ENCODE peak calls at places on chromosomes 11 and 22, in seven cellular contexts. E is brain pericyte; C is stimulated activated CD4-positive, alpha-beta T cell treated with anti-CD3 and anti-CD28 coated beads, Interleukin-2, amount 100 ng/mL, for 48 hours; S is IMR-90; N is NCI-H82; F is heart right ventricle; W is fibroblast of villous mesenchyme. T is an unnamed sample.

GRCh38 chr11:124627546-124627945 is 4.9 kb downstream of the TBRG1 start:
- DNase-seq in E (no peak), S (no peak), F (no peak), C (no peak), W (no peak), N (no peak), T (no peak)

GRCh38 chr11:90135016-90135415 is 553 bp downstream of the NAALAD2 start:
- DNase-seq in E (no peak), F (no peak), W (peak; percentile 13), C (no peak), S (no peak), N (no peak), T (no peak)

GRCh38 chr22:50441428-50441993 is 33.3 kb downstream of the SBF1 start:
- DNase-seq in C (no peak), N (no peak), F (no peak), S (no peak), W (no peak), E (no peak), T (no peak)

GRCh38 chr22:48445113-48445827 is 1382.4 kb downstream of the BRD1 start:
- DNase-seq in W (no peak), E (no peak), S (no peak), N (no peak), F (no peak), C (no peak), T (no peak)

GRCh38 chr11:24509114-24509513 is 12.3 kb downstream of the LUZP2 start:
- DNase-seq in W (no peak), C (no peak), E (no peak), S (peak; percentile 41), F (no peak), N (no peak), T (no peak)

GRCh38 chr22:23218867-23219251 is 38.5 kb downstream of the BCR start:
- DNase-seq in S (peak; percentile 62), F (no peak), N (peak; percentile 98), E (peak; percentile 77), C (no peak), W (peak; percentile 95), T (no peak)

GRCh38 chr11:59206635-59207034 is 6.1 kb downstream of the MPEG1 start:
- DNase-seq in E (no peak), S (peak; percentile 25), W (peak; percentile 31), F (peak; percentile 34), C (peak; percentile 25), N (peak; percentile 56), T (no peak)

GRCh38 chr11:3867209-3868071 is 12.0 kb downstream of the STIM1 start:
- DNase-seq in S (no peak), F (peak; percentile 80), E (no peak), C (no peak), W (peak; percentile 23), N (no peak), T (no peak)

GRCh38 chr11:76662656-76663460 is 7.7 kb downstream of the LRRC32 start:
- DNase-seq in S (no peak), E (no peak), W (no peak), C (no peak), F (no peak), N (no peak), T (no peak)

GRCh38 chr11:126669416-126669815 is 313.9 kb downstream of the ST3GAL4 start:
- DNase-seq in F (no peak), W (no peak), S (peak; percentile 74), N (no peak), C (no peak), E (no peak), T (no peak)

GRCh38 chr11:15843309-15843857 is 513.0 kb downstream of the SOX6 start:
- DNase-seq in S (peak; percentile 11), N (no peak), E (no peak), C (no peak), W (no peak), F (peak; percentile 53), T (no peak)

GRCh38 chr11:61256710-61257482 is 15.9 kb downstream of the PGA5 start:
- DNase-seq in F (no peak), E (no peak), W (no peak), C (no peak), S (no peak), N (no peak), T (no peak)

GRCh38 chr22:45478108-45478771 is 24.4 kb upstream of the FBLN1 start:
- DNase-seq in E (peak; percentile 96), S (peak; percentile 96), C (no peak), W (peak; percentile 97), F (no peak), N (no peak), T (peak; percentile 90)

GRCh38 chr11:46249103-46249942 is 28.1 kb upstream of the CREB3L1 start:
- DNase-seq in E (no peak), N (peak; percentile 42), S (peak; percentile 67), W (peak; percentile 55), C (no peak), F (no peak), T (no peak)

GRCh38 chr11:119316729-119317591 is at the start of gene MCAM:
- DNase-seq in S (peak; percentile 48), W (peak; percentile 45), N (peak; percentile 69), E (no peak), F (peak; percentile 62), C (no peak), T (no peak)

GRCh38 chr22:44500623-44501022 is 2.6 kb upstream of the RTL6 start:
- DNase-seq in E (no peak), S (no peak), N (no peak), W (no peak), C (no peak), F (no peak), T (no peak)

GRCh38 chr11:121886005-121886739 is 229.8 kb downstream of the BLID start:
- DNase-seq in C (no peak), S (no peak), N (peak; percentile 37), F (no peak), W (no peak), E (no peak), T (no peak)

GRCh38 chr22:49734882-49735281 is 92.8 kb downstream of the BRD1 start:
- DNase-seq in F (no peak), S (no peak), N (no peak), E (no peak), C (no peak), W (no peak), T (no peak)

GRCh38 chr11:35364101-35364780 is 55.1 kb downstream of the SLC1A2 start:
- DNase-seq in C (no peak), S (peak; percentile 86), F (peak; percentile 70), E (peak; percentile 52), N (no peak), W (peak; percentile 87), T (peak; percentile 90)

GRCh38 chr11:68983816-68984215 is 3.0 kb upstream of the MRGPRD start:
- DNase-seq in E (no peak), N (no peak), C (no peak), F (no peak), S (no peak), W (peak; percentile 41), T (no peak)

GRCh38 chr11:69654660-69655478 is 13.9 kb downstream of the CCND1 start:
- DNase-seq in N (no peak), W (no peak), S (peak; percentile 52), C (no peak), E (no peak), F (no peak), T (no peak)

GRCh38 chr22:19687561-19688300 is 26.6 kb upstream of the SEPTIN5 start:
- DNase-seq in S (no peak), C (no peak), W (no peak), F (no peak), N (no peak), E (no peak), T (no peak)

GRCh38 chr11:61812736-61813411 is 3.9 kb downstream of the FADS1 start:
- DNase-seq in N (no peak), E (no peak), S (no peak), C (no peak), W (no peak), F (no peak), T (no peak)

GRCh38 chr11:73969991-73970800 is 12.4 kb downstream of the UCP2 start:
- DNase-seq in F (no peak), N (peak; percentile 10), C (no peak), W (no peak), E (no peak), S (no peak), T (no peak)

GRCh38 chr11:125441648-125442410 is 54.2 kb downstream of the FEZ1 start:
- DNase-seq in E (no peak), C (no peak), N (no peak), F (no peak), S (no peak), W (no peak), T (no peak)

GRCh38 chr11:86484164-86484794 is 109.6 kb downstream of the CCDC81 start:
- DNase-seq in W (peak; percentile 94), C (no peak), N (peak; percentile 77), S (peak; percentile 100), F (peak; percentile 62), E (peak; percentile 90), T (peak; percentile 98)

GRCh38 chr11:1888811-1889526 is 2.7 kb downstream of the PRR33 start:
- DNase-seq in C (peak; percentile 47), N (no peak), F (no peak), S (no peak), W (no peak), E (no peak), T (no peak)

GRCh38 chr11:134613646-134614045 is 201.6 kb upstream of the B3GAT1 start:
- DNase-seq in N (no peak), S (no peak), C (no peak), E (no peak), W (no peak), F (no peak), T (no peak)

GRCh38 chr11:117045956-117046355 is 52.3 kb downstream of the SIK3 start:
- DNase-seq in F (no peak), E (no peak), S (no peak), W (peak; percentile 18), C (no peak), N (peak; percentile 28), T (no peak)

GRCh38 chr11:78318733-78319132 is 98.9 kb downstream of the GAB2 start:
- DNase-seq in W (peak; percentile 46), F (no peak), C (no peak), N (no peak), S (no peak), E (no peak), T (peak; percentile 25)

GRCh38 chr22:43726296-43726695 is 85.8 kb downstream of the EFCAB6 start:
- DNase-seq in E (no peak), S (peak; percentile 11), W (no peak), C (no peak), N (no peak), F (no peak), T (peak; percentile 3)

GRCh38 chr11:5301846-5302245 is at the start of gene OR51B4:
- DNase-seq in E (no peak), W (no peak), C (no peak), F (no peak), S (no peak), N (no peak), T (no peak)

GRCh38 chr11:63564056-63564784 is 1.0 kb upstream of the PLAAT2 start:
- DNase-seq in E (no peak), W (no peak), C (no peak), F (no peak), N (no peak), S (no peak), T (no peak)

GRCh38 chr11:68932933-68933577 is 29.4 kb downstream of the IGHMBP2 start:
- DNase-seq in S (no peak), C (no peak), E (no peak), F (no peak), N (no peak), W (no peak), T (no peak)

GRCh38 chr11:57638005-57638760 is 11.5 kb downstream of the YPEL4 start:
- DNase-seq in F (peak; percentile 87), S (peak; percentile 84), C (no peak), E (no peak), W (peak; percentile 84), N (peak; percentile 91), T (peak; percentile 54)

GRCh38 chr11:122085264-122085663 is 30.8 kb downstream of the BLID start:
- DNase-seq in N (no peak), F (no peak), E (peak; percentile 73), S (peak; percentile 95), W (peak; percentile 87), C (no peak), T (peak; percentile 96)

GRCh38 chr11:96147186-96147585 is 195.8 kb downstream of the MAML2 start:
- DNase-seq in F (no peak), E (no peak), S (no peak), C (no peak), N (no peak), W (peak; percentile 45), T (no peak)

GRCh38 chr11:114167355-114168085 is 108.0 kb downstream of the ZBTB16 start:
- DNase-seq in S (no peak), N (no peak), E (no peak), C (no peak), W (peak; percentile 60), F (no peak), T (no peak)

T was measured in GM04503.